ENCODE peak calls at places on chromosomes 13 and 19, in nine cellular contexts. One of them, this sample, is unnamed.

GRCh38 chr13:110525328-110526319 is 35.9 kb downstream of the RAB20 start:
- DNase-seq in endodermal cell: no peak
- DNase-seq in K562: no peak
- DNase-seq in neural progenitor cell: no peak
- DNase-seq in mesendoderm: no peak
- DNase-seq in endothelial cell of umbilical vein: no peak
- DNase-seq in GM23248: no peak
- DNase-seq in colonic mucosa: peak; percentile 62
- DNase-seq in H9: no peak
- DNase-seq in this sample: no peak

GRCh38 chr13:37681295-37682032 is 82.9 kb upstream of the POSTN start:
- DNase-seq in endodermal cell: no peak
- DNase-seq in K562: no peak
- DNase-seq in neural progenitor cell: no peak
- DNase-seq in mesendoderm: no peak
- DNase-seq in endothelial cell of umbilical vein: peak; percentile 95
- DNase-seq in GM23248: peak; percentile 66
- DNase-seq in colonic mucosa: no peak
- DNase-seq in H9: no peak
- DNase-seq in this sample: peak; percentile 78

GRCh38 chr19:43690890-43691289 is 20.9 kb upstream of the PLAUR start:
- DNase-seq in endodermal cell: no peak
- DNase-seq in K562: no peak
- DNase-seq in neural progenitor cell: no peak
- DNase-seq in mesendoderm: no peak
- DNase-seq in endothelial cell of umbilical vein: no peak
- DNase-seq in GM23248: no peak
- DNase-seq in colonic mucosa: no peak
- DNase-seq in H9: no peak
- DNase-seq in this sample: no peak

GRCh38 chr13:27704681-27705080 is 83.0 kb downstream of the POLR1D start:
- DNase-seq in endodermal cell: no peak
- DNase-seq in K562: no peak
- DNase-seq in neural progenitor cell: no peak
- DNase-seq in mesendoderm: no peak
- DNase-seq in endothelial cell of umbilical vein: no peak
- DNase-seq in GM23248: no peak
- DNase-seq in colonic mucosa: no peak
- DNase-seq in H9: no peak
- DNase-seq in this sample: no peak

GRCh38 chr13:44231786-44232516 is 141.7 kb upstream of the SERP2 start:
- DNase-seq in endodermal cell: peak; percentile 95
- DNase-seq in K562: no peak
- DNase-seq in neural progenitor cell: no peak
- DNase-seq in mesendoderm: peak; percentile 97
- DNase-seq in endothelial cell of umbilical vein: peak; percentile 71
- DNase-seq in GM23248: peak; percentile 95
- DNase-seq in colonic mucosa: peak; percentile 86
- DNase-seq in H9: peak; percentile 89
- DNase-seq in this sample: peak; percentile 96

GRCh38 chr13:74287672-74288169 is 153.5 kb upstream of the KLF12 start:
- DNase-seq in endodermal cell: peak; percentile 78
- DNase-seq in K562: no peak
- DNase-seq in neural progenitor cell: peak; percentile 94
- DNase-seq in mesendoderm: peak; percentile 92
- DNase-seq in endothelial cell of umbilical vein: peak; percentile 69
- DNase-seq in GM23248: peak; percentile 55
- DNase-seq in colonic mucosa: peak; percentile 79
- DNase-seq in H9: peak; percentile 71
- DNase-seq in this sample: peak; percentile 54

GRCh38 chr19:53594811-53595509 is 36.8 kb upstream of the DPRX start:
- DNase-seq in endodermal cell: peak; percentile 97
- DNase-seq in K562: no peak
- DNase-seq in neural progenitor cell: peak; percentile 34
- DNase-seq in mesendoderm: peak; percentile 87
- DNase-seq in endothelial cell of umbilical vein: no peak
- DNase-seq in GM23248: no peak
- DNase-seq in colonic mucosa: no peak
- DNase-seq in H9: peak; percentile 98
- DNase-seq in this sample: no peak

GRCh38 chr19:16386619-16387240 is 62.1 kb downstream of the KLF2 start:
- DNase-seq in endodermal cell: peak; percentile 85
- DNase-seq in K562: peak; percentile 57
- DNase-seq in neural progenitor cell: peak; percentile 61
- DNase-seq in mesendoderm: peak; percentile 70
- DNase-seq in endothelial cell of umbilical vein: peak; percentile 72
- DNase-seq in GM23248: peak; percentile 74
- DNase-seq in colonic mucosa: no peak
- DNase-seq in H9: peak; percentile 71
- DNase-seq in this sample: peak; percentile 69

GRCh38 chr19:49133621-49134454 is 14.5 kb downstream of the PPFIA3 start:
- DNase-seq in endodermal cell: peak; percentile 95
- DNase-seq in K562: peak; percentile 81
- DNase-seq in neural progenitor cell: peak; percentile 67
- DNase-seq in mesendoderm: peak; percentile 48
- DNase-seq in endothelial cell of umbilical vein: peak; percentile 54
- DNase-seq in GM23248: peak; percentile 33
- DNase-seq in colonic mucosa: peak; percentile 92
- DNase-seq in H9: peak; percentile 90
- DNase-seq in this sample: peak; percentile 63

GRCh38 chr19:41088151-41088550 is at the start of gene CYP2A13:
- DNase-seq in endodermal cell: no peak
- DNase-seq in K562: no peak
- DNase-seq in neural progenitor cell: no peak
- DNase-seq in mesendoderm: no peak
- DNase-seq in endothelial cell of umbilical vein: no peak
- DNase-seq in GM23248: no peak
- DNase-seq in colonic mucosa: no peak
- DNase-seq in H9: no peak
- DNase-seq in this sample: no peak

GRCh38 chr13:55073000-55073399 is 2044.4 kb downstream of the OLFM4 start:
- DNase-seq in endodermal cell: no peak
- DNase-seq in K562: no peak
- DNase-seq in neural progenitor cell: no peak
- DNase-seq in mesendoderm: no peak
- DNase-seq in endothelial cell of umbilical vein: no peak
- DNase-seq in GM23248: no peak
- DNase-seq in colonic mucosa: no peak
- DNase-seq in H9: no peak
- DNase-seq in this sample: no peak

GRCh38 chr13:94057618-94058017 is 421.9 kb downstream of the DCT start:
- DNase-seq in endodermal cell: no peak
- DNase-seq in K562: no peak
- DNase-seq in neural progenitor cell: no peak
- DNase-seq in mesendoderm: no peak
- DNase-seq in endothelial cell of umbilical vein: no peak
- DNase-seq in GM23248: no peak
- DNase-seq in colonic mucosa: no peak
- DNase-seq in H9: no peak
- DNase-seq in this sample: peak; percentile 40

GRCh38 chr19:47707135-47707925 is 5.9 kb upstream of the EHD2 start:
- DNase-seq in endodermal cell: peak; percentile 94
- DNase-seq in K562: peak; percentile 72
- DNase-seq in neural progenitor cell: peak; percentile 88
- DNase-seq in mesendoderm: peak; percentile 87
- DNase-seq in endothelial cell of umbilical vein: peak; percentile 68
- DNase-seq in GM23248: peak; percentile 86
- DNase-seq in colonic mucosa: peak; percentile 80
- DNase-seq in H9: peak; percentile 89
- DNase-seq in this sample: peak; percentile 91

GRCh38 chr13:107680115-107680514 is 535.2 kb downstream of the LIG4 start:
- DNase-seq in endodermal cell: no peak
- DNase-seq in K562: no peak
- DNase-seq in neural progenitor cell: no peak
- DNase-seq in mesendoderm: peak; percentile 43
- DNase-seq in endothelial cell of umbilical vein: peak; percentile 4
- DNase-seq in GM23248: peak; percentile 40
- DNase-seq in colonic mucosa: no peak
- DNase-seq in H9: no peak
- DNase-seq in this sample: no peak

GRCh38 chr13:52600666-52601065 is 41.6 kb upstream of the HNRNPA1L2 start:
- DNase-seq in endodermal cell: no peak
- DNase-seq in K562: no peak
- DNase-seq in neural progenitor cell: no peak
- DNase-seq in mesendoderm: no peak
- DNase-seq in endothelial cell of umbilical vein: peak; percentile 61
- DNase-seq in GM23248: peak; percentile 46
- DNase-seq in colonic mucosa: no peak
- DNase-seq in H9: no peak
- DNase-seq in this sample: peak; percentile 38

GRCh38 chr19:43561144-43561970 is 14.0 kb downstream of the XRCC1 start:
- DNase-seq in endodermal cell: no peak
- DNase-seq in K562: no peak
- DNase-seq in neural progenitor cell: no peak
- DNase-seq in mesendoderm: no peak
- DNase-seq in endothelial cell of umbilical vein: no peak
- DNase-seq in GM23248: no peak
- DNase-seq in colonic mucosa: no peak
- DNase-seq in H9: no peak
- DNase-seq in this sample: no peak

GRCh38 chr13:51278426-51279130 is 56.4 kb downstream of the FAM124A start:
- DNase-seq in endodermal cell: no peak
- DNase-seq in K562: no peak
- DNase-seq in neural progenitor cell: no peak
- DNase-seq in mesendoderm: no peak
- DNase-seq in endothelial cell of umbilical vein: no peak
- DNase-seq in GM23248: no peak
- DNase-seq in colonic mucosa: no peak
- DNase-seq in H9: no peak
- DNase-seq in this sample: no peak
- H3K4me1 ChIP-seq in endodermal cell: no peaks in the 10 kb centered on the region
- H3K4me1 ChIP-seq in K562: no peaks in the 10 kb centered on the region
- H3K4me1 ChIP-seq in neural progenitor cell: peaks cover 10% of the 10 kb centered on the region
- H3K4me1 ChIP-seq in mesendoderm: peaks cover 11% of the 10 kb centered on the region
- H3K4me1 ChIP-seq in endothelial cell of umbilical vein: peaks cover 10% of the 10 kb centered on the region
- H3K4me1 ChIP-seq in GM23248: no peaks in the 10 kb centered on the region
- H3K4me1 ChIP-seq in colonic mucosa: no peaks in the 10 kb centered on the region
- H3K4me1 ChIP-seq in H9: peaks cover 2% of the 10 kb centered on the region
- H3K4me1 ChIP-seq in this sample: no peaks in the 10 kb centered on the region

GRCh38 chr19:31355330-31356289 is 6.4 kb upstream of the TSHZ3 start:
- DNase-seq in endodermal cell: peak; percentile 80
- DNase-seq in K562: no peak
- DNase-seq in neural progenitor cell: peak; percentile 67
- DNase-seq in mesendoderm: peak; percentile 93
- DNase-seq in endothelial cell of umbilical vein: no peak
- DNase-seq in GM23248: no peak
- DNase-seq in colonic mucosa: no peak
- DNase-seq in H9: peak; percentile 69
- DNase-seq in this sample: no peak
- H3K9ac ChIP-seq in endodermal cell: no peak overlapping the region
- H3K9ac ChIP-seq in K562: no peak overlapping the region
- H3K9ac ChIP-seq in neural progenitor cell: no peak overlapping the region
- H3K9ac ChIP-seq in mesendoderm: peak overlapping the region; percentile 37
- H3K9ac ChIP-seq in endothelial cell of umbilical vein: no peak overlapping the region
- H3K9ac ChIP-seq in GM23248: no peak overlapping the region
- H3K9ac ChIP-seq in colonic mucosa: no peak overlapping the region
- H3K9ac ChIP-seq in H9: no peak overlapping the region
- H3K9ac ChIP-seq in this sample: no peak overlapping the region

GRCh38 chr19:29964171-29964570 is 22.1 kb downstream of the URI1 start:
- DNase-seq in endodermal cell: no peak
- DNase-seq in K562: no peak
- DNase-seq in neural progenitor cell: no peak
- DNase-seq in mesendoderm: no peak
- DNase-seq in endothelial cell of umbilical vein: no peak
- DNase-seq in GM23248: no peak
- DNase-seq in colonic mucosa: no peak
- DNase-seq in H9: no peak
- DNase-seq in this sample: peak; percentile 59

GRCh38 chr19:29963576-29963975 is 21.5 kb downstream of the URI1 start:
- DNase-seq in endodermal cell: no peak
- DNase-seq in K562: no peak
- DNase-seq in neural progenitor cell: no peak
- DNase-seq in mesendoderm: no peak
- DNase-seq in endothelial cell of umbilical vein: no peak
- DNase-seq in GM23248: no peak
- DNase-seq in colonic mucosa: no peak
- DNase-seq in H9: no peak
- DNase-seq in this sample: no peak

GRCh38 chr19:29967623-29968022 is 25.6 kb downstream of the URI1 start:
- DNase-seq in endodermal cell: no peak
- DNase-seq in K562: peak; percentile 35
- DNase-seq in neural progenitor cell: no peak
- DNase-seq in mesendoderm: no peak
- DNase-seq in endothelial cell of umbilical vein: no peak
- DNase-seq in GM23248: peak; percentile 78
- DNase-seq in colonic mucosa: no peak
- DNase-seq in H9: no peak
- DNase-seq in this sample: peak; percentile 29

GRCh38 chr19:29965529-29965928 is 23.5 kb downstream of the URI1 start:
- DNase-seq in endodermal cell: no peak
- DNase-seq in K562: no peak
- DNase-seq in neural progenitor cell: no peak
- DNase-seq in mesendoderm: no peak
- DNase-seq in endothelial cell of umbilical vein: no peak
- DNase-seq in GM23248: peak; percentile 80
- DNase-seq in colonic mucosa: no peak
- DNase-seq in H9: no peak
- DNase-seq in this sample: peak; percentile 52

GRCh38 chr19:29966594-29967249 is 24.7 kb downstream of the URI1 start:
- DNase-seq in endodermal cell: no peak
- DNase-seq in K562: no peak
- DNase-seq in neural progenitor cell: no peak
- DNase-seq in mesendoderm: peak; percentile 14
- DNase-seq in endothelial cell of umbilical vein: peak; percentile 14
- DNase-seq in GM23248: peak; percentile 48
- DNase-seq in colonic mucosa: no peak
- DNase-seq in H9: no peak
- DNase-seq in this sample: peak; percentile 55
- H3K4me1 ChIP-seq in endodermal cell: no peaks in the 10 kb centered on the region
- H3K4me1 ChIP-seq in K562: peaks cover 28% of the 10 kb centered on the region
- H3K4me1 ChIP-seq in neural progenitor cell: peaks cover 31% of the 10 kb centered on the region
- H3K4me1 ChIP-seq in mesendoderm: no peaks in the 10 kb centered on the region
- H3K4me1 ChIP-seq in endothelial cell of umbilical vein: no peaks in the 10 kb centered on the region
- H3K4me1 ChIP-seq in GM23248: peaks cover 38% of the 10 kb centered on the region
- H3K4me1 ChIP-seq in colonic mucosa: no peaks in the 10 kb centered on the region
- H3K4me1 ChIP-seq in H9: no peaks in the 10 kb centered on the region
- H3K4me1 ChIP-seq in this sample: peaks cover 45% of the 10 kb centered on the region

GRCh38 chr13:59392328-59392727 is 771.4 kb downstream of the DIAPH3 start:
- DNase-seq in endodermal cell: no peak
- DNase-seq in K562: no peak
- DNase-seq in neural progenitor cell: no peak
- DNase-seq in mesendoderm: no peak
- DNase-seq in endothelial cell of umbilical vein: no peak
- DNase-seq in GM23248: no peak
- DNase-seq in colonic mucosa: no peak
- DNase-seq in H9: no peak
- DNase-seq in this sample: no peak

GRCh38 chr13:59394526-59394925 is 769.2 kb downstream of the DIAPH3 start:
- DNase-seq in endodermal cell: no peak
- DNase-seq in K562: no peak
- DNase-seq in neural progenitor cell: no peak
- DNase-seq in mesendoderm: no peak
- DNase-seq in endothelial cell of umbilical vein: peak; percentile 54
- DNase-seq in GM23248: no peak
- DNase-seq in colonic mucosa: no peak
- DNase-seq in H9: no peak
- DNase-seq in this sample: no peak

DNA sequence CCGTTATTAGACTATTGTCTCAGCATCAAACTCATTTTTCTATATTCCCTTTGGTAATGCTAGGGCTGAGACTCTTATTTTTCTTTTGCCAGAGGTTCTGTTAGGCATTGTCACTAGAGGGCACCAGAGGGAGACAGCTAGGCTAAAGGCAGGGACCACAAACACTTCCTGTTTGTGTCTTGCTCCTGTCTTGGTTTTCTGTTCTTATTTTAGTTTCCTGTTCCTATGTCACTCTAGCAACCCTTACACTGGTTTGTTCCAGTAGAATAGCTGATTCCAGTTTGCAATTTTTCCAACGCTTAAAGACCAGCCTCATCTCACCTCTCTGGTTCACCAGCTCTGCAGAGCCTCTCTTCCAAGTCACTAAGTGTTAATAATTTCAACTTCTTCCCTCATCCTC is 772.0 kb downstream of the DIAPH3 start:
- DNase-seq in endodermal cell: peak; percentile 83
- DNase-seq in K562: peak; percentile 31
- DNase-seq in neural progenitor cell: peak; percentile 80
- DNase-seq in mesendoderm: peak; percentile 83
- DNase-seq in endothelial cell of umbilical vein: peak; percentile 78
- DNase-seq in GM23248: peak; percentile 79
- DNase-seq in colonic mucosa: peak; percentile 67
- DNase-seq in H9: peak; percentile 52
- DNase-seq in this sample: peak; percentile 92
- H3K9ac ChIP-seq in endodermal cell: no peak overlapping the region
- H3K9ac ChIP-seq in K562: no peak overlapping the region
- H3K9ac ChIP-seq in neural progenitor cell: no peak overlapping the region
- H3K9ac ChIP-seq in mesendoderm: no peak overlapping the region
- H3K9ac ChIP-seq in endothelial cell of umbilical vein: no peak overlapping the region
- H3K9ac ChIP-seq in GM23248: no peak overlapping the region
- H3K9ac ChIP-seq in colonic mucosa: no peak overlapping the region
- H3K9ac ChIP-seq in H9: no peak overlapping the region
- H3K9ac ChIP-seq in this sample: no peak overlapping the region

This sample was measured in adipocyte.